ENCODE peak calls at places on chromosomes 16 and 17, in seven cellular contexts. One of them, this sample, is unnamed.

GRCh38 chr17:71921726-71922320 is 199.0 kb upstream of the SOX9 start:
- DNase-seq in A549: no peak
- DNase-seq in uterus: no peak
- DNase-seq in H9: no peak
- DNase-seq in mammary epithelial cell: peak; percentile 85
- DNase-seq in Peyer's patch: no peak
- DNase-seq in spleen: no peak
- DNase-seq in this sample: no peak

GRCh38 chr17:48544356-48545021 is 420 bp downstream of the HOXB2 start:
- DNase-seq in uterus: peak; percentile 92
- DNase-seq in Peyer's patch: peak; percentile 84
- DNase-seq in spleen: no peak
- DNase-seq in H9: peak; percentile 79
- DNase-seq in A549: no peak
- DNase-seq in mammary epithelial cell: peak; percentile 68
- DNase-seq in this sample: peak; percentile 91

GRCh38 chr16:17301593-17302135 is 169.1 kb downstream of the XYLT1 start:
- DNase-seq in uterus: no peak
- DNase-seq in spleen: peak; percentile 84
- DNase-seq in H9: no peak
- DNase-seq in A549: no peak
- DNase-seq in mammary epithelial cell: no peak
- DNase-seq in Peyer's patch: peak; percentile 88
- DNase-seq in this sample: no peak

GRCh38 chr17:63911657-63912100 is 621 bp upstream of the CSHL1 start:
- DNase-seq in A549: peak; percentile 41
- DNase-seq in Peyer's patch: peak; percentile 77
- DNase-seq in mammary epithelial cell: no peak
- DNase-seq in H9: peak; percentile 82
- DNase-seq in uterus: peak; percentile 31
- DNase-seq in spleen: no peak
- DNase-seq in this sample: no peak

GRCh38 chr16:28975158-28975603 is 603 bp downstream of the SPNS1 start:
- DNase-seq in Peyer's patch: no peak
- DNase-seq in uterus: no peak
- DNase-seq in H9: no peak
- DNase-seq in mammary epithelial cell: peak; percentile 6
- DNase-seq in A549: no peak
- DNase-seq in spleen: no peak
- DNase-seq in this sample: no peak

GRCh38 chr16:89193021-89193575 is 7.2 kb downstream of the SLC22A31 start:
- DNase-seq in Peyer's patch: no peak
- DNase-seq in H9: peak; percentile 96
- DNase-seq in mammary epithelial cell: no peak
- DNase-seq in uterus: peak; percentile 42
- DNase-seq in spleen: peak; percentile 89
- DNase-seq in A549: peak; percentile 84
- DNase-seq in this sample: peak; percentile 48

GRCh38 chr17:11150946-11151345 is 90.1 kb upstream of the SHISA6 start:
- DNase-seq in uterus: no peak
- DNase-seq in H9: no peak
- DNase-seq in mammary epithelial cell: no peak
- DNase-seq in Peyer's patch: no peak
- DNase-seq in spleen: no peak
- DNase-seq in A549: no peak
- DNase-seq in this sample: no peak

GRCh38 chr16:77496934-77497333 is 62.1 kb upstream of the ADAMTS18 start:
- DNase-seq in A549: no peak
- DNase-seq in spleen: no peak
- DNase-seq in mammary epithelial cell: no peak
- DNase-seq in uterus: no peak
- DNase-seq in H9: no peak
- DNase-seq in Peyer's patch: no peak
- DNase-seq in this sample: no peak

GRCh38 chr16:457732-458400 is 32.4 kb downstream of the RAB11FIP3 start:
- DNase-seq in mammary epithelial cell: no peak
- DNase-seq in Peyer's patch: no peak
- DNase-seq in spleen: no peak
- DNase-seq in H9: no peak
- DNase-seq in uterus: no peak
- DNase-seq in A549: peak; percentile 57
- DNase-seq in this sample: no peak

GRCh38 chr16:58413359-58413758 is 21.1 kb downstream of the GINS3 start:
- DNase-seq in mammary epithelial cell: no peak
- DNase-seq in uterus: no peak
- DNase-seq in A549: no peak
- DNase-seq in Peyer's patch: no peak
- DNase-seq in spleen: no peak
- DNase-seq in H9: no peak
- DNase-seq in this sample: no peak

GRCh38 chr17:691423-691822 is 23.2 kb downstream of the VPS53 start:
- DNase-seq in Peyer's patch: no peak
- DNase-seq in uterus: no peak
- DNase-seq in mammary epithelial cell: peak; percentile 93
- DNase-seq in H9: no peak
- DNase-seq in spleen: no peak
- DNase-seq in A549: peak; percentile 32
- DNase-seq in this sample: no peak

GRCh38 chr16:1772908-1773702 is at the start of gene MRPS34:
- DNase-seq in spleen: peak; percentile 95
- DNase-seq in Peyer's patch: peak; percentile 91
- DNase-seq in H9: peak; percentile 91
- DNase-seq in mammary epithelial cell: peak; percentile 83
- DNase-seq in uterus: peak; percentile 68
- DNase-seq in A549: peak; percentile 93
- DNase-seq in this sample: peak; percentile 87

GRCh38 chr16:51763072-51763658 is 612.1 kb upstream of the SALL1 start:
- DNase-seq in uterus: no peak
- DNase-seq in Peyer's patch: no peak
- DNase-seq in spleen: no peak
- DNase-seq in A549: no peak
- DNase-seq in H9: peak; percentile 60
- DNase-seq in mammary epithelial cell: no peak
- DNase-seq in this sample: no peak

GRCh38 chr16:51759329-51759728 is 608.3 kb upstream of the SALL1 start:
- DNase-seq in H9: no peak
- DNase-seq in uterus: no peak
- DNase-seq in Peyer's patch: no peak
- DNase-seq in mammary epithelial cell: no peak
- DNase-seq in A549: no peak
- DNase-seq in spleen: no peak
- DNase-seq in this sample: no peak

GRCh38 chr16:51757921-51758479 is 606.9 kb upstream of the SALL1 start:
- DNase-seq in mammary epithelial cell: no peak
- DNase-seq in spleen: no peak
- DNase-seq in Peyer's patch: no peak
- DNase-seq in A549: no peak
- DNase-seq in uterus: no peak
- DNase-seq in H9: no peak
- DNase-seq in this sample: no peak

GRCh38 chr16:51759999-51760398 is 608.9 kb upstream of the SALL1 start:
- DNase-seq in Peyer's patch: no peak
- DNase-seq in spleen: no peak
- DNase-seq in H9: no peak
- DNase-seq in A549: no peak
- DNase-seq in uterus: no peak
- DNase-seq in mammary epithelial cell: no peak
- DNase-seq in this sample: no peak

DNA sequence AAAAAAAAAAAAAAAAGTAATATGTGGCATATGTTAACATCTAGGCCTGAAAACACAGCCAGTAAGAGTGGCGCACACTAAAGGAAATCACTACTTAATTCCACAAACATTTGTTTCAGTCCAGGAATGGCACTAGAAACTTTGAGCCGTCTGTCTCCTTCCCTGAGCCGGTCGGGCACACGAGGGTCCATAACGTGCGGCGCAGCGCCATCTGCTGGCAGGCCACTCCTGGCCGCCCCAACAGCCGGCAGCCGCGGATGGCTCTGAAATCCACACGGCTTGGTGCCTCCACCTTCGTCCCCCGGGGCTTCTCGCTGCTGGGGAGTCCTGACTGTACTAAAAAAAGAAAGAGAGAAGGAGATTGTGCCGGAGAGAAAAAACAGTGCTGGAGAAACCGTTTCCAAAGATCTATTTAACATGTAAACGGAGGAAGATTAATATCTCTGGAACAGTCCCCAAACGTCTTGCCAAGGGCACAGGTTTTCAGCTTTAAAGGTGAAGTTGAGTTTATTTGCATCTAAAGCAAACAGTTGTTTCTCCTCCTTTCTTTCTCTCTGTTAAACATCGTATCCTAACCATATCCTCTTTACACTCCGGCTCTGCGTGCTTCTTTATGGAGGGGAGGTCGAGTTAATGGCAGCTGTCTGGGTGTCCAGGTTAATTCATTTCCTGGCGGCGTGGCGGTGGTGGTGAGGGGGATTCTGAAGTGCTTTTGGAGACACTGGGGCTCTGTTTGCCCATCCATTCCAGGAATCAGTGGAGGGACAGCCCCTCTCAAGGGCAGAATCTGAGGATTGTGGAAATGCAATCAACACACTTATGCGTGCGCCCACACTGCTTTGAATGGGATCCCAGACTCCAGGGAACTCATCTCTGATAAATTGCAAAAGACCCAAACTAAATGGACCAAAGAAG is 611.3 kb upstream of the SALL1 start:
- DNase-seq in Peyer's patch: peak; percentile 76
- DNase-seq in H9: peak; percentile 78
- DNase-seq in uterus: peak; percentile 79
- DNase-seq in spleen: peak; percentile 79
- DNase-seq in A549: peak; percentile 70
- DNase-seq in mammary epithelial cell: peak; percentile 49
- DNase-seq in this sample: peak; percentile 54
- TF ChIP-seq CTCF in Peyer's patch: no peak
- TF ChIP-seq CTCF in H9: peak; percentile 97
- TF ChIP-seq CTCF in uterus: peak; percentile 92
- TF ChIP-seq CTCF in spleen: peak; percentile 17
- TF ChIP-seq CTCF in A549: peak; percentile 84
- TF ChIP-seq CTCF in mammary epithelial cell: peak; percentile 94
- TF ChIP-seq CTCF in this sample: peak; percentile 53

DNA sequence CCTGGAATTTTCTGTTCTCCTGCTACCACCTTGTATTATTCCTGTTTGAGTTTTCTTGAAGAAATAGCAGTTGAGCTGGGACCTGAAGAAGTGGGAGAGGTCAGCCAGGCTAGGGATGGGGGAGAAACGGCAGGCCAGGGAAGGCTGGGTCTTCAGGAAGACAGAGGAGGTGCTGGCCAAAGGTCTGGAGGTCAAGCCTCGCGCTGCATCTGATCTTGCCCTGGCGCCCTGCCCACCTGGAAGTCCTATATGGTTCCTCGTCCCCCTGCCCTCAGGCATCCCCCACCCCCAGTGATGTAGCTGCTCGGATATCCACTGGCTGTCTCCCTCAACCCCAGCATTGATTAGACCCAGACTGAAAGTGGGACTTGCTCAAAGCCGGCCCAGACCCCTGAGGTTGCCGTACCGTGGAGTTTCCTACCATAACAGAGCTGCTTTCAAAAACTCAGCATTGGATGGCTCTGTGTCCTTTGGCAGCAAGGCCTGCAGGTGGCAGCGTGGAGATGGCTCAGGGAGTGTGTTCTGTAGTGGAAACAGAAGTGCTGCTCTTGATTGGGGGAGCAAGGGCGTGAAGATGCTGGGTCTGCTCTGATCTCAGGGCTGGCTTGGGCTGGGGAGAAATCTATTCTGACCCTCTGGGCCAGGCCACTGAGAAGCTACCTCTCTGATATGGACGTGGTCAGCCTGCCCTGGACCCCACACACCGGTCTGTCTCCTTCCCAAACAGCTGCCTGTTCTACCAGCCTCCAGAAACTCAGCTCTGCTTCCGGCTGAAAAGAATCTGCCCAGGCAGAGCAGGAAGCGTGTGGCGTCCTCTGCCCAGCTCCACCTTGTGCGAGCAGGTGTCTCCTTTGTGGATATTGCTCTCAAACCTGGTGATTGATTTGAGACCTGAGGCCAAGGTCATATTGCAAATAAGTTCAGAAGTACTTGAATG is 107.0 kb upstream of the CACNG5 start:
- DNase-seq in H9: peak; percentile 90
- DNase-seq in A549: peak; percentile 68
- DNase-seq in uterus: peak; percentile 25
- DNase-seq in Peyer's patch: peak; percentile 57
- DNase-seq in mammary epithelial cell: peak; percentile 29
- DNase-seq in spleen: peak; percentile 81
- DNase-seq in this sample: peak; percentile 45
- H3K27ac ChIP-seq in H9: no peak overlapping the region
- H3K27ac ChIP-seq in A549: no peak overlapping the region
- H3K27ac ChIP-seq in uterus: no peak overlapping the region
- H3K27ac ChIP-seq in Peyer's patch: no peak overlapping the region
- H3K27ac ChIP-seq in mammary epithelial cell: no peak overlapping the region
- H3K27ac ChIP-seq in spleen: no peak overlapping the region
- H3K27ac ChIP-seq in this sample: no peak overlapping the region

GRCh38 chr16:50669741-50670140 is 11.4 kb downstream of the SNX20 start:
- DNase-seq in H9: no peak
- DNase-seq in A549: no peak
- DNase-seq in Peyer's patch: no peak
- DNase-seq in mammary epithelial cell: no peak
- DNase-seq in spleen: peak; percentile 39
- DNase-seq in uterus: no peak
- DNase-seq in this sample: no peak

GRCh38 chr16:50668368-50669008 is 12.6 kb downstream of the SNX20 start:
- DNase-seq in uterus: no peak
- DNase-seq in Peyer's patch: no peak
- DNase-seq in H9: no peak
- DNase-seq in mammary epithelial cell: no peak
- DNase-seq in A549: no peak
- DNase-seq in spleen: peak; percentile 58
- DNase-seq in this sample: no peak

GRCh38 chr16:50666658-50667496 is 14.2 kb downstream of the SNX20 start:
- DNase-seq in spleen: peak; percentile 86
- DNase-seq in mammary epithelial cell: no peak
- DNase-seq in Peyer's patch: no peak
- DNase-seq in H9: peak; percentile 69
- DNase-seq in A549: no peak
- DNase-seq in uterus: no peak
- DNase-seq in this sample: no peak

GRCh38 chr16:50665128-50665878 is 15.8 kb downstream of the SNX20 start:
- DNase-seq in H9: peak; percentile 83
- DNase-seq in mammary epithelial cell: peak; percentile 53
- DNase-seq in uterus: peak; percentile 75
- DNase-seq in A549: peak; percentile 56
- DNase-seq in spleen: peak; percentile 93
- DNase-seq in Peyer's patch: peak; percentile 90
- DNase-seq in this sample: peak; percentile 74

GRCh38 chr16:50667497-50668367 is 13.4 kb downstream of the SNX20 start:
- DNase-seq in spleen: peak; percentile 72
- DNase-seq in H9: no peak
- DNase-seq in Peyer's patch: no peak
- DNase-seq in mammary epithelial cell: no peak
- DNase-seq in A549: no peak
- DNase-seq in uterus: no peak
- DNase-seq in this sample: no peak
- TF ChIP-seq CTCF in spleen: no peak
- TF ChIP-seq CTCF in H9: peak; percentile 13
- TF ChIP-seq CTCF in Peyer's patch: no peak
- TF ChIP-seq CTCF in mammary epithelial cell: peak; percentile 36
- TF ChIP-seq CTCF in A549: no peak
- TF ChIP-seq CTCF in uterus: no peak
- TF ChIP-seq CTCF in this sample: no peak

DNA sequence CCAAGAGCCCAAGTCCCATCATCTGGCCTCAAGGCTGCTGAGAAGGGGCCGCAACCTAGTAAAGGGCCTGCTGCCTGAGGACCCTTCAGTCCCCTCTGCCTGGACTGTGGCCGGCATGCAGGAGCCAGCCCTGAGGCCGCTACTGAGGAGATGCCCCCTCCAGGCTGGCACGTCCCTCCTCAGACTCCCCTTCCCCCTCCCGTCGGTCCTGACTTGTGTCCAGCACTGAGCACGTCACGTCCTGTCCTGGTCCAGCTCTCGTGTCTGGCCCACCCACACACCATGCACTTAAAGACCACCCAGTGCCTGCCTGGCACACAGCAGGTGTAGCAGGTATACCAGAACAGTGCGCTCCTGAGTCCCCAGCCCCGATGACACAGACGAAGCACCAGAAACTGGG is 9.6 kb downstream of the MTHFSD start:
- DNase-seq in H9: no peak
- DNase-seq in mammary epithelial cell: no peak
- DNase-seq in spleen: no peak
- DNase-seq in Peyer's patch: no peak
- DNase-seq in uterus: no peak
- DNase-seq in A549: no peak
- DNase-seq in this sample: no peak
- H3K27ac ChIP-seq in H9: no peak overlapping the region
- H3K27ac ChIP-seq in mammary epithelial cell: no peak overlapping the region
- H3K27ac ChIP-seq in spleen: no peak overlapping the region
- H3K27ac ChIP-seq in Peyer's patch: no peak overlapping the region
- H3K27ac ChIP-seq in uterus: no peak overlapping the region
- H3K27ac ChIP-seq in A549: no peak overlapping the region
- H3K27ac ChIP-seq in this sample: no peak overlapping the region

This sample was measured in psoas muscle.